ENCODE peak calls at places on chromosomes 12 and 14, in ten cellular contexts. One of them, this sample, is unnamed.

GRCh38 chr12:116317139-116317538 is 39.6 kb upstream of the MED13L start:
- DNase-seq in HCT116: no peak
- DNase-seq in tibial nerve: no peak
- DNase-seq in IMR-90: no peak
- DNase-seq in body of pancreas: no peak
- DNase-seq in ovary: no peak
- DNase-seq in sigmoid colon: no peak
- DNase-seq in esophagus squamous epithelium: no peak
- DNase-seq in spleen: no peak
- DNase-seq in endothelial cell of umbilical vein: no peak
- DNase-seq in this sample: no peak

GRCh38 chr12:110971189-110971920 is 51.0 kb upstream of the MYL2 start:
- DNase-seq in HCT116: no peak
- DNase-seq in tibial nerve: no peak
- DNase-seq in IMR-90: no peak
- DNase-seq in body of pancreas: no peak
- DNase-seq in ovary: no peak
- DNase-seq in sigmoid colon: no peak
- DNase-seq in esophagus squamous epithelium: no peak
- DNase-seq in spleen: no peak
- DNase-seq in endothelial cell of umbilical vein: no peak
- DNase-seq in this sample: no peak

GRCh38 chr12:78120866-78121590 is 290.3 kb downstream of the NAV3 start:
- DNase-seq in HCT116: peak; percentile 33
- DNase-seq in tibial nerve: no peak
- DNase-seq in IMR-90: peak; percentile 52
- DNase-seq in body of pancreas: no peak
- DNase-seq in ovary: no peak
- DNase-seq in sigmoid colon: no peak
- DNase-seq in esophagus squamous epithelium: no peak
- DNase-seq in spleen: no peak
- DNase-seq in endothelial cell of umbilical vein: peak; percentile 49
- DNase-seq in this sample: no peak

GRCh38 chr14:105641075-105641937 is 114.9 kb downstream of the TMEM121 start:
- DNase-seq in HCT116: no peak
- DNase-seq in tibial nerve: no peak
- DNase-seq in IMR-90: no peak
- DNase-seq in body of pancreas: no peak
- DNase-seq in ovary: no peak
- DNase-seq in sigmoid colon: no peak
- DNase-seq in esophagus squamous epithelium: no peak
- DNase-seq in spleen: no peak
- DNase-seq in endothelial cell of umbilical vein: no peak
- DNase-seq in this sample: no peak

GRCh38 chr14:34330846-34331245 is 131.2 kb downstream of the SPTSSA start:
- DNase-seq in HCT116: no peak
- DNase-seq in tibial nerve: no peak
- DNase-seq in IMR-90: no peak
- DNase-seq in body of pancreas: no peak
- DNase-seq in ovary: no peak
- DNase-seq in sigmoid colon: no peak
- DNase-seq in esophagus squamous epithelium: no peak
- DNase-seq in spleen: no peak
- DNase-seq in endothelial cell of umbilical vein: no peak
- DNase-seq in this sample: no peak

GRCh38 chr14:81765654-81766275 is 232.1 kb upstream of the SEL1L start:
- DNase-seq in HCT116: no peak
- DNase-seq in tibial nerve: no peak
- DNase-seq in IMR-90: no peak
- DNase-seq in body of pancreas: no peak
- DNase-seq in ovary: no peak
- DNase-seq in sigmoid colon: no peak
- DNase-seq in esophagus squamous epithelium: no peak
- DNase-seq in spleen: no peak
- DNase-seq in endothelial cell of umbilical vein: no peak
- DNase-seq in this sample: no peak

GRCh38 chr12:110458756-110459155 is 8.6 kb upstream of the ARPC3 start:
- DNase-seq in HCT116: no peak
- DNase-seq in tibial nerve: no peak
- DNase-seq in IMR-90: no peak
- DNase-seq in body of pancreas: peak; percentile 1
- DNase-seq in ovary: no peak
- DNase-seq in sigmoid colon: no peak
- DNase-seq in esophagus squamous epithelium: no peak
- DNase-seq in spleen: no peak
- DNase-seq in endothelial cell of umbilical vein: no peak
- DNase-seq in this sample: no peak

GRCh38 chr12:70659077-70659606 is 21.9 kb upstream of the PTPRB start:
- DNase-seq in HCT116: no peak
- DNase-seq in tibial nerve: no peak
- DNase-seq in IMR-90: no peak
- DNase-seq in body of pancreas: no peak
- DNase-seq in ovary: no peak
- DNase-seq in sigmoid colon: no peak
- DNase-seq in esophagus squamous epithelium: no peak
- DNase-seq in spleen: no peak
- DNase-seq in endothelial cell of umbilical vein: no peak
- DNase-seq in this sample: no peak

GRCh38 chr12:9509464-9510166 is 98.1 kb downstream of the KLRB1 start:
- DNase-seq in HCT116: peak; percentile 13
- DNase-seq in tibial nerve: no peak
- DNase-seq in IMR-90: peak; percentile 73
- DNase-seq in body of pancreas: no peak
- DNase-seq in ovary: no peak
- DNase-seq in sigmoid colon: no peak
- DNase-seq in esophagus squamous epithelium: no peak
- DNase-seq in spleen: no peak
- DNase-seq in endothelial cell of umbilical vein: no peak
- DNase-seq in this sample: no peak

GRCh38 chr12:62414180-62414579 is 52.4 kb upstream of the MON2 start:
- DNase-seq in HCT116: no peak
- DNase-seq in tibial nerve: no peak
- DNase-seq in IMR-90: no peak
- DNase-seq in body of pancreas: no peak
- DNase-seq in ovary: no peak
- DNase-seq in sigmoid colon: no peak
- DNase-seq in esophagus squamous epithelium: no peak
- DNase-seq in spleen: no peak
- DNase-seq in endothelial cell of umbilical vein: no peak
- DNase-seq in this sample: no peak

GRCh38 chr12:1795221-1795784 is 25.1 kb upstream of the LRTM2 start:
- DNase-seq in HCT116: no peak
- DNase-seq in tibial nerve: no peak
- DNase-seq in IMR-90: no peak
- DNase-seq in body of pancreas: no peak
- DNase-seq in ovary: no peak
- DNase-seq in sigmoid colon: no peak
- DNase-seq in esophagus squamous epithelium: no peak
- DNase-seq in spleen: peak; percentile 84
- DNase-seq in endothelial cell of umbilical vein: no peak
- DNase-seq in this sample: no peak

GRCh38 chr14:103854822-103855733 is 7.7 kb upstream of the PPP1R13B start:
- DNase-seq in HCT116: no peak
- DNase-seq in tibial nerve: no peak
- DNase-seq in IMR-90: no peak
- DNase-seq in body of pancreas: peak; percentile 70
- DNase-seq in ovary: no peak
- DNase-seq in sigmoid colon: no peak
- DNase-seq in esophagus squamous epithelium: no peak
- DNase-seq in spleen: peak; percentile 75
- DNase-seq in endothelial cell of umbilical vein: peak; percentile 55
- DNase-seq in this sample: peak; percentile 59

GRCh38 chr12:10395390-10395998 is 5.7 kb upstream of the KLRK1 start:
- DNase-seq in HCT116: no peak
- DNase-seq in tibial nerve: no peak
- DNase-seq in IMR-90: peak; percentile 71
- DNase-seq in body of pancreas: no peak
- DNase-seq in ovary: peak; percentile 32
- DNase-seq in sigmoid colon: peak; percentile 71
- DNase-seq in esophagus squamous epithelium: no peak
- DNase-seq in spleen: no peak
- DNase-seq in endothelial cell of umbilical vein: no peak
- DNase-seq in this sample: peak; percentile 40

GRCh38 chr12:32983968-32984367 is 87.4 kb upstream of the PKP2 start:
- DNase-seq in HCT116: no peak
- DNase-seq in tibial nerve: no peak
- DNase-seq in IMR-90: no peak
- DNase-seq in body of pancreas: no peak
- DNase-seq in ovary: no peak
- DNase-seq in sigmoid colon: no peak
- DNase-seq in esophagus squamous epithelium: no peak
- DNase-seq in spleen: no peak
- DNase-seq in endothelial cell of umbilical vein: no peak
- DNase-seq in this sample: no peak

GRCh38 chr12:31324845-31325523 is 966 bp downstream of the SINHCAF start:
- DNase-seq in HCT116: no peak
- DNase-seq in tibial nerve: no peak
- DNase-seq in IMR-90: peak; percentile 49
- DNase-seq in body of pancreas: peak; percentile 59
- DNase-seq in ovary: no peak
- DNase-seq in sigmoid colon: peak; percentile 80
- DNase-seq in esophagus squamous epithelium: no peak
- DNase-seq in spleen: peak; percentile 92
- DNase-seq in endothelial cell of umbilical vein: peak; percentile 76
- DNase-seq in this sample: peak; percentile 61

GRCh38 chr12:103560604-103561101 is 26.4 kb upstream of the STAB2 start:
- DNase-seq in HCT116: peak; percentile 91
- DNase-seq in tibial nerve: no peak
- DNase-seq in IMR-90: peak; percentile 98
- DNase-seq in body of pancreas: no peak
- DNase-seq in ovary: no peak
- DNase-seq in sigmoid colon: no peak
- DNase-seq in esophagus squamous epithelium: no peak
- DNase-seq in spleen: no peak
- DNase-seq in endothelial cell of umbilical vein: peak; percentile 18
- DNase-seq in this sample: no peak

GRCh38 chr12:6872073-6873048 is 742 bp downstream of the SPSB2 start:
- DNase-seq in HCT116: peak; percentile 49
- DNase-seq in tibial nerve: peak; percentile 76
- DNase-seq in IMR-90: peak; percentile 64
- DNase-seq in body of pancreas: peak; percentile 86
- DNase-seq in ovary: peak; percentile 81
- DNase-seq in sigmoid colon: peak; percentile 91
- DNase-seq in esophagus squamous epithelium: no peak
- DNase-seq in spleen: peak; percentile 97
- DNase-seq in endothelial cell of umbilical vein: peak; percentile 82
- DNase-seq in this sample: peak; percentile 91
- TF ChIP-seq POLR2A in HCT116: no peak
- TF ChIP-seq POLR2A in tibial nerve: no peak
- TF ChIP-seq POLR2A in IMR-90: no peak
- TF ChIP-seq POLR2A in body of pancreas: no peak
- TF ChIP-seq POLR2A in ovary: no peak
- TF ChIP-seq POLR2A in sigmoid colon: no peak
- TF ChIP-seq POLR2A in esophagus squamous epithelium: no peak
- TF ChIP-seq POLR2A in spleen: no peak
- TF ChIP-seq POLR2A in endothelial cell of umbilical vein: peak; percentile 65
- TF ChIP-seq POLR2A in this sample: no peak

GRCh38 chr12:38648813-38649212 is 256.6 kb downstream of the CPNE8 start:
- DNase-seq in HCT116: no peak
- DNase-seq in tibial nerve: no peak
- DNase-seq in IMR-90: no peak
- DNase-seq in body of pancreas: no peak
- DNase-seq in ovary: no peak
- DNase-seq in sigmoid colon: no peak
- DNase-seq in esophagus squamous epithelium: no peak
- DNase-seq in spleen: no peak
- DNase-seq in endothelial cell of umbilical vein: no peak
- DNase-seq in this sample: no peak

GRCh38 chr12:38653650-38654049 is 251.7 kb downstream of the CPNE8 start:
- DNase-seq in HCT116: no peak
- DNase-seq in tibial nerve: no peak
- DNase-seq in IMR-90: no peak
- DNase-seq in body of pancreas: no peak
- DNase-seq in ovary: no peak
- DNase-seq in sigmoid colon: no peak
- DNase-seq in esophagus squamous epithelium: no peak
- DNase-seq in spleen: no peak
- DNase-seq in endothelial cell of umbilical vein: no peak
- DNase-seq in this sample: no peak
- H3K36me3 ChIP-seq in HCT116: no peaks in the 10 kb centered on the region
- H3K36me3 ChIP-seq in tibial nerve: peaks cover 23% of the 10 kb centered on the region
- H3K36me3 ChIP-seq in IMR-90: no peaks in the 10 kb centered on the region
- H3K36me3 ChIP-seq in body of pancreas: no peaks in the 10 kb centered on the region
- H3K36me3 ChIP-seq in ovary: no peaks in the 10 kb centered on the region
- H3K36me3 ChIP-seq in sigmoid colon: no peaks in the 10 kb centered on the region
- H3K36me3 ChIP-seq in esophagus squamous epithelium: no peaks in the 10 kb centered on the region
- H3K36me3 ChIP-seq in spleen: peaks cover 6% of the 10 kb centered on the region
- H3K36me3 ChIP-seq in endothelial cell of umbilical vein: no peaks in the 10 kb centered on the region
- H3K36me3 ChIP-seq in this sample: no peaks in the 10 kb centered on the region

GRCh38 chr12:6965026-6965661 is 5.3 kb downstream of the PHB2 start:
- DNase-seq in HCT116: peak; percentile 79
- DNase-seq in tibial nerve: no peak
- DNase-seq in IMR-90: peak; percentile 82
- DNase-seq in body of pancreas: peak; percentile 95
- DNase-seq in ovary: peak; percentile 87
- DNase-seq in sigmoid colon: peak; percentile 96
- DNase-seq in esophagus squamous epithelium: no peak
- DNase-seq in spleen: peak; percentile 97
- DNase-seq in endothelial cell of umbilical vein: peak; percentile 80
- DNase-seq in this sample: peak; percentile 95

GRCh38 chr12:6968426-6968825 is 2.0 kb downstream of the PHB2 start:
- DNase-seq in HCT116: no peak
- DNase-seq in tibial nerve: no peak
- DNase-seq in IMR-90: no peak
- DNase-seq in body of pancreas: no peak
- DNase-seq in ovary: no peak
- DNase-seq in sigmoid colon: no peak
- DNase-seq in esophagus squamous epithelium: no peak
- DNase-seq in spleen: no peak
- DNase-seq in endothelial cell of umbilical vein: no peak
- DNase-seq in this sample: no peak

GRCh38 chr12:6965714-6966113 is 4.8 kb downstream of the PHB2 start:
- DNase-seq in HCT116: no peak
- DNase-seq in tibial nerve: no peak
- DNase-seq in IMR-90: no peak
- DNase-seq in body of pancreas: no peak
- DNase-seq in ovary: no peak
- DNase-seq in sigmoid colon: no peak
- DNase-seq in esophagus squamous epithelium: no peak
- DNase-seq in spleen: no peak
- DNase-seq in endothelial cell of umbilical vein: no peak
- DNase-seq in this sample: no peak

GRCh38 chr12:6966351-6966750 is 4.1 kb downstream of the PHB2 start:
- DNase-seq in HCT116: no peak
- DNase-seq in tibial nerve: no peak
- DNase-seq in IMR-90: no peak
- DNase-seq in body of pancreas: no peak
- DNase-seq in ovary: no peak
- DNase-seq in sigmoid colon: no peak
- DNase-seq in esophagus squamous epithelium: no peak
- DNase-seq in spleen: no peak
- DNase-seq in endothelial cell of umbilical vein: no peak
- DNase-seq in this sample: no peak

GRCh38 chr12:6967548-6968100 is 2.8 kb downstream of the PHB2 start:
- DNase-seq in HCT116: no peak
- DNase-seq in tibial nerve: no peak
- DNase-seq in IMR-90: no peak
- DNase-seq in body of pancreas: no peak
- DNase-seq in ovary: no peak
- DNase-seq in sigmoid colon: no peak
- DNase-seq in esophagus squamous epithelium: no peak
- DNase-seq in spleen: no peak
- DNase-seq in endothelial cell of umbilical vein: no peak
- DNase-seq in this sample: no peak
- TF ChIP-seq POLR2A in HCT116: peak; percentile 32
- TF ChIP-seq POLR2A in tibial nerve: no peak
- TF ChIP-seq POLR2A in IMR-90: no peak
- TF ChIP-seq POLR2A in body of pancreas: no peak
- TF ChIP-seq POLR2A in ovary: no peak
- TF ChIP-seq POLR2A in sigmoid colon: no peak
- TF ChIP-seq POLR2A in esophagus squamous epithelium: no peak
- TF ChIP-seq POLR2A in spleen: no peak
- TF ChIP-seq POLR2A in endothelial cell of umbilical vein: no peak
- TF ChIP-seq POLR2A in this sample: no peak

GRCh38 chr12:108567974-108568652 is 5.7 kb downstream of the ISCU start:
- DNase-seq in HCT116: no peak
- DNase-seq in tibial nerve: no peak
- DNase-seq in IMR-90: peak; percentile 15
- DNase-seq in body of pancreas: no peak
- DNase-seq in ovary: no peak
- DNase-seq in sigmoid colon: no peak
- DNase-seq in esophagus squamous epithelium: no peak
- DNase-seq in spleen: no peak
- DNase-seq in endothelial cell of umbilical vein: peak; percentile 21
- DNase-seq in this sample: no peak
- H3K36me3 ChIP-seq in HCT116: peaks cover 26% of the 10 kb centered on the region
- H3K36me3 ChIP-seq in tibial nerve: peaks cover 63% of the 10 kb centered on the region
- H3K36me3 ChIP-seq in IMR-90: peaks cover 38% of the 10 kb centered on the region
- H3K36me3 ChIP-seq in body of pancreas: peaks cover 7% of the 10 kb centered on the region
- H3K36me3 ChIP-seq in ovary: no peaks in the 10 kb centered on the region
- H3K36me3 ChIP-seq in sigmoid colon: peaks cover 17% of the 10 kb centered on the region
- H3K36me3 ChIP-seq in esophagus squamous epithelium: no peaks in the 10 kb centered on the region
- H3K36me3 ChIP-seq in spleen: peaks cover 66% of the 10 kb centered on the region
- H3K36me3 ChIP-seq in endothelial cell of umbilical vein: peaks cover 15% of the 10 kb centered on the region
- H3K36me3 ChIP-seq in this sample: peaks cover 51% of the 10 kb centered on the region

This sample was measured in transverse colon.